ENCODE peak calls at places on chromosomes 13 and 19, in four cellular contexts. Q is H1, I is HepG2, X is GM12878. R is an unnamed sample.

GRCh38 chr19:46955114-46955812 is 64.4 kb upstream of the NPAS1 start:
- DNase-seq in I (peak), Q (no peak), X (no peak), R (no peak)

GRCh38 chr13:111661052-111661451 is 340.6 kb downstream of the TEX29 start:
- DNase-seq in Q (no peak), I (no peak), X (no peak), R (no peak)

GRCh38 chr13:47480121-47480520 is 521.0 kb downstream of the SUCLA2 start:
- DNase-seq in Q (no peak), X (no peak), I (no peak), R (no peak)

GRCh38 chr19:57576661-57577060 is 2.0 kb downstream of the ZNF416 start:
- DNase-seq in X (no peak), I (no peak), Q (no peak), R (no peak)

GRCh38 chr13:90201676-90202425 is 1145.6 kb upstream of the MIR17HG start:
- DNase-seq in I (no peak), X (no peak), Q (no peak), R (no peak)

GRCh38 chr13:33642374-33643065 is 175.4 kb upstream of the RFC3 start:
- DNase-seq in I (peak), X (no peak), Q (no peak), R (no peak)

GRCh38 chr13:20566424-20566916 is 487 bp upstream of the IFT88 start:
- DNase-seq in X (no peak), I (peak), Q (peak), R (no peak)

GRCh38 chr19:53959176-53959757 is 3.5 kb upstream of the CACNG8 start:
- DNase-seq in I (no peak), X (no peak), Q (no peak), R (no peak)

GRCh38 chr13:28658796-28659610 is at the start of gene POMP:
- DNase-seq in X (peak), I (peak), Q (peak), R (peak)

GRCh38 chr19:29687244-29687896 is 22.1 kb downstream of the PLEKHF1 start:
- DNase-seq in I (no peak), X (no peak), Q (no peak), R (no peak)

GRCh38 chr13:50208826-50209335 is 193.6 kb downstream of the KCNRG start:
- DNase-seq in I (peak), Q (peak), X (no peak), R (no peak)

GRCh38 chr13:96700657-96701056 is 293.6 kb downstream of the OXGR1 start:
- DNase-seq in Q (no peak), X (no peak), I (no peak), R (no peak)

GRCh38 chr13:108776650-108777049 is 147.2 kb downstream of the MYO16 start:
- DNase-seq in X (no peak), Q (no peak), I (no peak), R (no peak)

GRCh38 chr19:40745402-40745780 is 4.9 kb downstream of the ACTMAP start:
- DNase-seq in I (peak), Q (no peak), X (no peak), R (no peak)

GRCh38 chr19:35222373-35223005 is 6.0 kb downstream of the FAM187B start:
- DNase-seq in X (no peak), Q (no peak), I (no peak), R (no peak)

GRCh38 chr19:50837300-50837699 is 3.9 kb upstream of the KLK15 start:
- DNase-seq in X (no peak), I (no peak), Q (no peak), R (no peak)

GRCh38 chr19:53945441-53945840 is 17.3 kb upstream of the CACNG8 start:
- DNase-seq in I (no peak), X (no peak), Q (no peak), R (no peak)

GRCh38 chr19:45275370-45275971 is 24.4 kb downstream of the MARK4 start:
- DNase-seq in X (no peak), I (no peak), Q (no peak), R (no peak)

GRCh38 chr13:99064624-99065249 is 86.9 kb upstream of the DOCK9 start:
- DNase-seq in Q (no peak), X (no peak), I (no peak), R (no peak)

GRCh38 chr13:26051231-26052135 is at the start of gene SHISA2:
- DNase-seq in Q (peak), I (no peak), X (no peak), R (peak)

GRCh38 chr19:36014029-36014924 is at the start of gene ALKBH6:
- DNase-seq in Q (peak), X (peak), I (peak), R (peak)

DNA sequence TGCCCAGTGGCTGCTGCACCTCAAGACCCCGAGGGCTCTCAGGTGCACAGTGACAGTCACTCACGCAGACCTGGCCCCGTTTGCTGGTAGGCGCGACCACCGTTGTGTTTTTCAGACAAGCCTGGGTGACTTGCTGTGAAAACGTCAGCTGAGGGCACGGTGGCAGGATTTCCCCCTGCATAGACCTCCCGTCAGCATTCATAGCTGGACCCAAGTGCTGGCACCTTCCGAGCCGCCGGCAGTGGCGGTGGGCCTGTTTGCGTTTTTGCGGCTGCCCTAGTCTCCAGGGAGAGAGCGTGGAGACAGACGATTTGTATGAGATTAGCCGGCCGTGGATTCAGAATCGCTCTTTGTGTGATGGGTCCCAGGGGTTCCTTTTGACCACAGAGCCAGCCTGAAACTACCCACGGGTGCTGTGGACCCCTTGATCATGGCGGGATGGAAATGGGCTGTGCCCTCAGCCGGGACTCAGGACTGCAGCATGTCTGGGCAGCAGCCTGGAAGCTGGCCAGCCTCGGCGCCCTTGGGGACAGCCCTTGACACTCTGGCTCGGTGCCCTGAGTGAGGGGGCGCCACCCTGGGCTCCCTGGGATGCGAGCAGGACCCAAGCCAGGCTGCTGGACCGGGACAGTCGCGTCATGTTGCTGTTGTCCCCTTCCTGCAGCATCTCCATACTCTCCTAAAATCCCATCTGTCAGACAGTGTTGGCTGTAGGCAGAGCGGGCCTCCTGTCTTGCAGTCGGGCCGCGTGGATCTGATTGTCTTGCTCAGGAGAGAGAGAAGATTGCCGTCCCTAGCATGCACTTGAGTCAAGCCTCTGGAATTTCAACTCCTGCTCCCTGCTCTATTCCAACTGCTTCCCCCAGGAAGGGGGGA is 8.6 kb downstream of the KDM4B start:
- DNase-seq in X (no peak), Q (no peak), I (no peak), R (no peak)
- TF ChIP-seq TAF1 in X (no peak), Q (no peak), I (no peak), R (no peak)

DNA sequence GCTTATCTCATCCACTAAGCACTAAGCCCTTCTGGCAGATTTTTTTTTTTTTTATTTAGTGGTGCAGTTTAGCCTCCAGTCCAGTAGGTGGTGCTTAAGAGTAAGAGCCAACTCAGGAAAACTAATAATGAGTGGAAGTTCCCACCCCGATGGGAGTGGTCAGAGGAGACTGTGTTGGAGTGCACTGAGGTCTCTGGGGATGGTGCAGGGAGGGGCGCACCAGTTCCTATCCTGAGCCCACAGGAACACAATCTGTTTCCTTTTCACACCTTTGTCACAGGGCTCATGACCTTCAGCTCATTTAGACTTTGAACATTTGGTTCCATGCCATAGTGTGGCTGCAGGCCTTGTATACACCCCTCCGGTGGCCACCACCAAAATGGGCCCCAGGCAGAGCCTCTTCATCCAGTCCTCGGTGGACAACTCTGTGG is 367.4 kb downstream of the SPRY2 start:
- DNase-seq in I (no peak), X (no peak), Q (no peak), R (no peak)
- TF ChIP-seq POLR2A in I (no peak), X (no peak), Q (no peak), R (no peak)

GRCh38 chr19:6059996-6060599 is 50.2 kb downstream of the RFX2 start:
- DNase-seq in Q (no peak), X (no peak), I (no peak), R (no peak)

GRCh38 chr19:6062961-6063575 is 47.2 kb downstream of the RFX2 start:
- DNase-seq in Q (no peak), I (no peak), X (no peak), R (no peak)

GRCh38 chr19:6060600-6061391 is 49.5 kb downstream of the RFX2 start:
- DNase-seq in Q (no peak), X (no peak), I (no peak), R (no peak)

GRCh38 chr19:6062274-6062673 is 48.0 kb downstream of the RFX2 start:
- DNase-seq in X (no peak), I (no peak), Q (no peak), R (no peak)

GRCh38 chr19:6061420-6062130 is 48.7 kb downstream of the RFX2 start:
- DNase-seq in I (no peak), Q (no peak), X (no peak), R (no peak)
- TF ChIP-seq POLR2AphosphoS5 in I (no peak), Q (no peak), X (no peak), R (no peak)

DNA sequence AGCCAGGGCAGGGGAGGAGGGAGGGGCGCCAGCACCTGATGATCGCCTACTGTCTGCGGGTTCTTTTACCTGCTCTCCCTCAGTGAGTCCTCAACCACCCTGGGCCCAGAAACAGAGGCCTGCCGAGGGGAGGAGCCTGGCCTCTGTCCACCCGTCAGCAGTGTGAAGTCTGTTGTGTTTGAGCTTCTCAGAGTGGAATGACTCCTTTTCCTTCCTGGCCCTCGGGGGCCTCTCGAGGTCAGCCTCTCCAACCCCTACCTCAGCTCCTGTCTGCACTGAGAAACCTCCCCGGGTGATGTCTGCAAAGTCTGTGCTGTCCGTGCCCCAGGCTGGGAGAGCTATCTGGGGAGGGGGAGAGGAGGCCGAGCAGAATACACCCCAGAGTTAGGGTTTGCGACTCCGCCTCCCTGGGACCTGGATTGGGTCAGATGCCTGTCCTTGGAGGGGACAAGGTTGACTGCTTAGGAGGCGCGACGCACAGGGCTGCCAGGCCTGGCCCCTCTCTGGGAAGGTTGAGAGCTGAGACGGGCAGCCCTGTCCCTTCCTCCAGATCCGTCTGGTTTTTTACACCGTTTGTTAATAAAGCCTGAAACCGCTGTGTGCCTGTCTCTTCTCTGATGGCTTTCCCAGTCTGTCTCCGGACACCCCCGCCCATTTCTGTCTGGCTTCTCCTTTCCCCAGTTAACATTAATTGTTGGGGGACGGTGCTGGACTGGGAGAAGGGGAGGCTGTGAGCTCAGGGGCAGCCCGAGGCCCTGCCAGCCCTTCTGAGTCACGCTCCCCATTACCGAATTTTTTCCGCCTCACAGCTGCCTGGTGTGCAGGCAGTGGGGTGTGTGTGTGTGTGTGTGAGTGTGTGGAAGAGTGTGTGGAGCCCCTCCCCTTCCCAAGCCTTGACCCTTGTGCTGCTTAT is 1.0 kb upstream of the SSC5D start:
- DNase-seq in Q (no peak), X (no peak), I (peak), R (no peak)
- TF ChIP-seq TAF1 in Q (no peak), X (no peak), I (no peak), R (no peak)

GRCh38 chr19:15381864-15382263 is 2.3 kb upstream of the AKAP8 start:
- DNase-seq in X (no peak), Q (no peak), I (no peak), R (no peak)

GRCh38 chr19:15381429-15381828 is 1.8 kb upstream of the AKAP8 start:
- DNase-seq in Q (no peak), X (no peak), I (no peak), R (no peak)

GRCh38 chr19:15379083-15379995 is at the start of gene AKAP8:
- DNase-seq in I (peak), Q (peak), X (peak), R (peak)

GRCh38 chr19:15379996-15380647 is 535 bp upstream of the AKAP8 start:
- DNase-seq in I (peak), Q (peak), X (no peak), R (no peak)

GRCh38 chr19:15378529-15379082 is 981 bp downstream of the AKAP8 start:
- DNase-seq in I (peak), Q (no peak), X (no peak), R (no peak)
- TF ChIP-seq POLR2A in I (no peak), Q (no peak), X (peak), R (peak)

DNA sequence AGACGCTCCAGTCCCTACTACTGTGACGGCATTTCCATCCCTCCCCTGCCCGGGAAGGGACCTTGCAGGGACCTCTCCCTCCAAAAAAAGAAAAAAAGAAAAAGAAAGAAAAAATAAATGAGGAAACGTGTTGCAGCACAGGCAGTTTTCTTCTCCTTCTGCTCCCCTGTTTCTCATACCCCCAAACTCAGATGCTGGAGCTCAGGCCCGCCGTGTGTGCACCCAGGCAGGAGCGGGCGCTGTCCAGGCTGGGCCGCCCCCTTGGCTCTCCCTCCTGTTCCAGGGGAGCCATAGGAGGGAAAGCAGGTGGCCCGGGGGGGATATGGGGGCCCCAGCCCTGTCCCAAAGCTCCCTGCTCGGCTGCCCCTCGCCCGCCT is 5.8 kb downstream of the YIPF2 start:
- DNase-seq in I (no peak), X (no peak), Q (no peak), R (no peak)
- TF ChIP-seq POLR2AphosphoS5 in I (no peak), X (no peak), Q (no peak), R (no peak)

R was measured in GM12892.